ENCODE peak calls at places on chromosomes 1 and 21, in four cellular contexts. H is GM12865, K is brain microvascular endothelial cell, E is left lung. I is an unnamed sample.

GRCh38 chr1:44496541-44497171 is 91.6 kb downstream of the RNF220 start:
- DNase-seq in E (no peak), K (no peak), H (no peak), I (no peak)

GRCh38 chr1:28986296-28986910 is 72.0 kb downstream of the EPB41 start:
- DNase-seq in H (no peak), E (no peak), K (no peak), I (no peak)

GRCh38 chr1:165647970-165648369 is 16.9 kb downstream of the MGST3 start:
- DNase-seq in E (no peak), K (peak; percentile 40), H (no peak), I (no peak)

GRCh38 chr21:17671733-17672132 is 59.0 kb upstream of the BTG3 start:
- DNase-seq in E (no peak), H (no peak), K (no peak), I (no peak)

GRCh38 chr1:188089015-188089414 is 1260.3 kb downstream of the PLA2G4A start:
- DNase-seq in E (no peak), H (no peak), K (no peak), I (no peak)

GRCh38 chr21:33196956-33197374 is 32.8 kb upstream of the IFNAR2 start:
- DNase-seq in H (peak; percentile 69), K (peak; percentile 47), E (peak; percentile 66), I (peak; percentile 32)

GRCh38 chr1:246110343-246111219 is 396.5 kb downstream of the SMYD3 start:
- DNase-seq in K (peak; percentile 60), H (no peak), E (no peak), I (no peak)

GRCh38 chr1:30407030-30407861 is 316.1 kb downstream of the MATN1 start:
- DNase-seq in K (peak; percentile 6), H (no peak), E (peak; percentile 30), I (no peak)

GRCh38 chr1:44543816-44544185 is 130.5 kb downstream of the TMEM53 start:
- DNase-seq in K (no peak), H (no peak), E (no peak), I (no peak)

GRCh38 chr1:183604048-183604808 is 14.0 kb upstream of the NCF2 start:
- DNase-seq in H (peak; percentile 95), E (peak; percentile 80), K (peak; percentile 88), I (peak; percentile 91)

GRCh38 chr1:172720325-172720724 is 61.4 kb downstream of the FASLG start:
- DNase-seq in K (no peak), H (no peak), E (no peak), I (no peak)

GRCh38 chr1:112767646-112768045 is 52.5 kb upstream of the PPM1J start:
- DNase-seq in K (no peak), E (no peak), H (no peak), I (no peak)

GRCh38 chr1:21296509-21297354 is 6.5 kb upstream of the ECE1 start:
- DNase-seq in K (no peak), E (no peak), H (no peak), I (no peak)

GRCh38 chr1:18463063-18463462 is 17.7 kb upstream of the KLHDC7A start:
- DNase-seq in K (no peak), E (no peak), H (no peak), I (no peak)

GRCh38 chr1:204972461-204972860 is 70.6 kb upstream of the CNTN2 start:
- DNase-seq in E (no peak), K (no peak), H (no peak), I (no peak)

GRCh38 chr1:68383092-68383491 is 66.7 kb downstream of the RPE65 start:
- DNase-seq in H (no peak), E (no peak), K (no peak), I (no peak)

GRCh38 chr1:227729144-227729880 is 5.8 kb downstream of the JMJD4 start:
- DNase-seq in E (no peak), H (no peak), K (no peak), I (peak; percentile 24)

GRCh38 chr1:203401151-203401550 is 50.2 kb upstream of the FMOD start:
- DNase-seq in K (no peak), E (no peak), H (no peak), I (no peak)

GRCh38 chr1:67534627-67535065 is 104.4 kb upstream of the SERBP1 start:
- DNase-seq in E (no peak), K (peak; percentile 69), H (no peak), I (peak; percentile 79)

GRCh38 chr1:67766117-67766978 is 66.9 kb downstream of the GNG12 start:
- DNase-seq in E (peak; percentile 41), H (peak; percentile 46), K (peak; percentile 89), I (peak; percentile 91)

GRCh38 chr1:183572721-183573120 is 17.5 kb downstream of the NCF2 start:
- DNase-seq in E (no peak), K (no peak), H (no peak), I (peak; percentile 53)

GRCh38 chr1:234864116-234864515 is 254.1 kb upstream of the IRF2BP2 start:
- DNase-seq in K (no peak), H (no peak), E (peak; percentile 15), I (no peak)

GRCh38 chr1:92184632-92185031 is 33.1 kb upstream of the C1orf146 start:
- DNase-seq in E (no peak), K (peak; percentile 65), H (no peak), I (peak; percentile 58)

GRCh38 chr1:15618685-15619525 is 1.6 kb downstream of the DDI2 start:
- DNase-seq in K (no peak), H (peak; percentile 9), E (no peak), I (peak; percentile 55)

GRCh38 chr1:2546515-2547209 is 9.5 kb upstream of the TNFRSF14 start:
- DNase-seq in K (peak; percentile 52), E (peak; percentile 94), H (peak; percentile 95), I (peak; percentile 86)

GRCh38 chr1:94863919-94864318 is 43.8 kb downstream of the SLC44A3 start:
- DNase-seq in E (peak; percentile 53), H (no peak), K (peak; percentile 86), I (peak; percentile 88)

GRCh38 chr1:86714159-86714558 is 9.8 kb downstream of the SH3GLB1 start:
- DNase-seq in K (no peak), H (no peak), E (no peak), I (peak; percentile 26)

GRCh38 chr1:147892731-147893214 is 9.8 kb upstream of the GJA8 start:
- DNase-seq in K (peak; percentile 40), H (peak; percentile 50), E (no peak), I (peak; percentile 39)
- TF ChIP-seq CTCF in K (peak; percentile 95), H (peak; percentile 94), E (peak; percentile 89), I (peak; percentile 98)

GRCh38 chr1:8831329-8831728 is 13.9 kb upstream of the RERE start:
- DNase-seq in E (peak; percentile 2), H (no peak), K (no peak), I (peak; percentile 35)
- TF ChIP-seq CTCF in E (no peak), H (no peak), K (peak; percentile 70), I (peak; percentile 36)

GRCh38 chr1:24748191-24749121 is 3.2 kb downstream of the CLIC4 start:
- DNase-seq in E (no peak), H (peak; percentile 80), K (no peak), I (no peak)
- TF ChIP-seq CTCF in E (no peak), H (no peak), K (no peak), I (no peak)

GRCh38 chr1:35586808-35587207 is 13.7 kb downstream of the TFAP2E start:
- DNase-seq in E (no peak), H (no peak), K (no peak), I (no peak)

GRCh38 chr1:35589516-35590427 is 16.7 kb downstream of the TFAP2E start:
- DNase-seq in K (no peak), E (no peak), H (no peak), I (no peak)

GRCh38 chr1:35585281-35585680 is 12.2 kb downstream of the TFAP2E start:
- DNase-seq in H (no peak), E (no peak), K (no peak), I (no peak)

GRCh38 chr1:35588197-35588910 is 15.2 kb downstream of the TFAP2E start:
- DNase-seq in E (no peak), K (no peak), H (no peak), I (no peak)

GRCh38 chr1:35587736-35588135 is 14.6 kb downstream of the TFAP2E start:
- DNase-seq in H (no peak), E (no peak), K (no peak), I (no peak)
- TF ChIP-seq CTCF in H (no peak), E (no peak), K (no peak), I (no peak)

DNA sequence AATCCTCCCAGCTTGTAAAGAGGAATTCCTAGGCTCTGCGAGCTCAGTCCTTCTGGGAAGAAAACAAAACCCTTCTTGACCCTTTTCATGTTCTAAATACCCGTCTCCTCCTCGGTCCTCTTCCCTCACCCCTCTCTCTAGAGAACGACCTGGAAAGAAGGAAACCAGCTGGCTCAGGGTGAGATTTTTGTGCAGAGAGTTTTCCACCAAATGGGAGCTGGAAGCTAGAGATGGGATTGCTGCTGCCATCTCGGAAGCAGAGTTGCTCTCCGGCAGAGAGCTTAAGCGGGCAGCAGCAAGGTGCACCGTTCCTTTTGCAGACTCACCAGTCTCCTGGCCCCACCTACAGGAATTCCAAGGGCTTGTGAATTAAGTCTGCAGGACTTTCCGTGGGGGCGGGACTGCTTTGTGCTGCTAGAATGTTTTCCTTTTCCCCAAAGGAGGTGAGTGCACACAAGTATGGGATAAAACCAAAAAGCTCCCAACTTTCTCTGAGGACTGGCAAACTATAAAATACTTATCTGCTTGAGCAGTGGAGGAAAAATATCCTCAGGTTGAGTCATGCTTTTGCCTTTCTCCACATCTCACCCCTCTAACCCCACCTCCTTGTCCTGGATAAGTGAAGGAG is 29.1 kb upstream of the KIAA0040 start:
- DNase-seq in E (peak; percentile 44), K (no peak), H (no peak), I (no peak)
- TF ChIP-seq CTCF in E (no peak), K (no peak), H (no peak), I (no peak)

GRCh38 chr1:156487862-156488261 is 12.7 kb downstream of the MEF2D start:
- DNase-seq in H (peak; percentile 75), K (no peak), E (no peak), I (no peak)

GRCh38 chr1:156489935-156490293 is 10.7 kb downstream of the MEF2D start:
- DNase-seq in K (no peak), E (no peak), H (no peak), I (no peak)

GRCh38 chr1:156488566-156489165 is 11.9 kb downstream of the MEF2D start:
- DNase-seq in H (peak; percentile 89), K (no peak), E (no peak), I (no peak)

GRCh38 chr1:156490401-156491032 is 10.1 kb downstream of the MEF2D start:
- DNase-seq in E (no peak), K (no peak), H (peak; percentile 62), I (no peak)

GRCh38 chr1:156489166-156489934 is 11.2 kb downstream of the MEF2D start:
- DNase-seq in K (no peak), H (peak; percentile 82), E (no peak), I (peak; percentile 62)
- TF ChIP-seq CTCF in K (peak; percentile 41), H (no peak), E (no peak), I (peak; percentile 21)

GRCh38 chr1:39491146-39491921 is at the start of gene BMP8A:
- DNase-seq in E (peak; percentile 65), K (no peak), H (peak; percentile 82), I (peak; percentile 66)
- TF ChIP-seq CTCF in E (no peak), K (no peak), H (no peak), I (no peak)

DNA sequence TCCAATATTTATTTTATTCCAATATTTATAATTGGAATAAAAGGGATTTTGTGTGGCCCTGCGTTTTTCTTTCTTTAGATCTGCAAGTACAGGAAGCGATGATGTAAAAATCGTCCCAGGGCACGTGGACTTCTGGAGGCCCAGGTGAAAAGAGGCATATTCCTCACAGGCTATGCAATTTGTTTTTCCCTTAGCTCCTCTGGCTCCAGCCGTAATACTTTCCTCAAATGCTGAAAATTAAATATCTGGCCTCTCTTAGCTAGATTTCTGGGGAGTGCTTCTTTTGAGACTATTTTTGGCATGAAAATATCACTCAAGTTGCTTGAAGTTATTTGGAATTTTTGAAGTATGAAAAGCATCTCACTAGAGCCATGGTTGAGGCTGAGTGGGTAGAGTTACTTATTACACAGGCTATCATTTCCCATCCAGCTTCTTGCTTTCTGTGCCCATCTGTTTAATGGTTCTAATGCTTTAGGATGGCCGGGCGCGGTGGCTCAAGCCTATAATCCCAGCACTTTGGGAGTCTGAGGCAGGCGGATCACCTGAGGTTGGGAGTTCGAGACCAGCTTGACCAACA is 59.7 kb downstream of the MYOM3 start:
- DNase-seq in K (no peak), E (no peak), H (no peak), I (no peak)
- TF ChIP-seq CTCF in K (no peak), E (no peak), H (no peak), I (no peak)

I was measured in foreskin fibroblast.